ENCODE peak calls at places on chromosome 7, in seven cellular contexts. T is adrenal gland; O is stimulated activated CD4-positive, alpha-beta T cell treated with anti-CD3 and anti-CD28 coated beads, Interleukin-1b, Interleukin-23, amount 100 ng/mL, for 4 hours; N is AG20443; K is stimulated activated CD8-positive, alpha-beta memory T cell treated with anti-CD3 and anti-CD28 coated beads, Interleukin-4, amount 100 ng/mL, for 24 hours; B is naive thymus-derived CD4-positive, alpha-beta T cell; L is AG04450. C is an unnamed sample.

GRCh38 chr7:88184848-88185304 is 35.0 kb downstream of the SRI start:
- DNase-seq in T (peak), O (no peak), L (no peak), B (no peak), N (peak), K (no peak), C (no peak)

GRCh38 chr7:27192546-27193334 is 7.2 kb downstream of the HOXA13 start:
- DNase-seq in T (no peak), L (no peak), N (no peak), K (no peak), B (no peak), O (no peak), C (no peak)

GRCh38 chr7:27185013-27185707 is at the start of gene HOXA11:
- DNase-seq in N (peak), K (no peak), O (no peak), L (no peak), T (peak), B (no peak), C (no peak)

GRCh38 chr7:90404777-90405176 is 1.5 kb downstream of the CLDN12 start:
- DNase-seq in N (no peak), L (no peak), O (no peak), T (no peak), B (no peak), K (no peak), C (no peak)

GRCh38 chr7:91198371-91198770 is 65.9 kb upstream of the FZD1 start:
- DNase-seq in B (no peak), L (no peak), O (no peak), T (no peak), K (no peak), N (no peak), C (no peak)

GRCh38 chr7:115249080-115249479 is 327.2 kb downstream of the MDFIC start:
- DNase-seq in N (no peak), K (no peak), T (no peak), B (no peak), O (no peak), L (peak), C (no peak)

GRCh38 chr7:30596043-30596641 is 1.5 kb downstream of the GARS1 start:
- DNase-seq in K (no peak), N (peak), B (no peak), O (no peak), L (no peak), T (no peak), C (no peak)

GRCh38 chr7:44072364-44073231 is 7.2 kb upstream of the PGAM2 start:
- DNase-seq in K (peak), O (no peak), B (no peak), T (peak), L (peak), N (peak), C (peak)

GRCh38 chr7:44618754-44619153 is 12.3 kb downstream of the OGDH start:
- DNase-seq in O (no peak), B (no peak), T (no peak), N (no peak), K (no peak), L (no peak), C (no peak)

GRCh38 chr7:108308913-108309312 is 147.3 kb downstream of the NRCAM start:
- DNase-seq in B (no peak), T (peak), N (peak), O (no peak), L (no peak), K (no peak), C (no peak)

GRCh38 chr7:85310301-85310700 is 123.4 kb upstream of the SEMA3D start:
- DNase-seq in O (no peak), B (no peak), T (no peak), N (no peak), L (no peak), K (no peak), C (no peak)

GRCh38 chr7:45888185-45888992 is at the start of gene IGFBP1:
- DNase-seq in N (peak), L (no peak), K (no peak), O (no peak), T (no peak), B (no peak), C (no peak)

GRCh38 chr7:24842449-24843241 is 85.4 kb upstream of the GSDME start:
- DNase-seq in L (no peak), O (no peak), T (no peak), K (no peak), B (no peak), N (no peak), C (no peak)

GRCh38 chr7:18770154-18770807 is 274.7 kb downstream of the HDAC9 start:
- DNase-seq in L (no peak), B (no peak), T (no peak), N (peak), K (no peak), O (no peak), C (no peak)

GRCh38 chr7:99170730-99171074 is 26.8 kb upstream of the SMURF1 start:
- DNase-seq in N (no peak), T (no peak), O (no peak), L (no peak), K (no peak), B (no peak), C (no peak)

GRCh38 chr7:120996983-120997334 is 8.4 kb downstream of the CPED1 start:
- DNase-seq in T (no peak), K (no peak), B (no peak), L (no peak), N (no peak), O (no peak), C (no peak)

C was measured in left cardiac atrium.